ENCODE peak calls at places on chromosomes 12 and 14, in five cellular contexts. K is RPMI8226; Q is stimulated activated CD8-positive, alpha-beta memory T cell treated with anti-CD3 and anti-CD28 coated beads, Interleukin-12 subunit alpha, Interleukin-12 subunit beta, amount 100 ng/mL, for 1 hour; V is right lobe of liver; M is activated gamma-delta T cell treated with anti-CD3 and anti-CD28 coated beads, Interleukin-2, amount 50 U/mL, for 16 hours. F is an unnamed sample.

GRCh38 chr14:92780444-92780843 is 13.7 kb upstream of the GOLGA5 start:
- DNase-seq in K (peak; percentile 50), Q (no peak), V (no peak), M (no peak), F (no peak)

GRCh38 chr14:69346710-69347109 is 51.4 kb downstream of the ERH start:
- DNase-seq in K (peak; percentile 15), Q (no peak), V (peak; percentile 56), M (no peak), F (peak; percentile 22)

GRCh38 chr12:34341362-34341733 is 319.1 kb downstream of the ALG10 start:
- DNase-seq in K (no peak), Q (no peak), V (no peak), M (no peak), F (no peak)

GRCh38 chr14:100027771-100028490 is 37.3 kb upstream of the EVL start:
- DNase-seq in K (no peak), Q (no peak), V (no peak), M (no peak), F (no peak)

GRCh38 chr14:102323102-102323501 is 3.6 kb downstream of the ZNF839 start:
- DNase-seq in K (peak; percentile 38), Q (no peak), V (peak; percentile 81), M (no peak), F (peak; percentile 34)

GRCh38 chr14:32077081-32078029 is at the start of gene ARHGAP5:
- DNase-seq in K (peak; percentile 38), Q (peak; percentile 51), V (no peak), M (peak; percentile 9), F (peak; percentile 73)

GRCh38 chr14:58871972-58872530 is 234.3 kb downstream of the DACT1 start:
- DNase-seq in K (no peak), Q (no peak), V (no peak), M (no peak), F (no peak)

GRCh38 chr12:56957229-56958052 is at the start of gene RDH16:
- DNase-seq in K (no peak), Q (no peak), V (peak; percentile 78), M (no peak), F (no peak)

GRCh38 chr14:50844397-50844796 is 13.4 kb upstream of the NIN start:
- DNase-seq in K (no peak), Q (no peak), V (no peak), M (no peak), F (no peak)

GRCh38 chr12:108190529-108190928 is 61.4 kb downstream of the WSCD2 start:
- DNase-seq in K (no peak), Q (no peak), V (no peak), M (no peak), F (no peak)

GRCh38 chr12:12684375-12685106 is 11.4 kb downstream of the GPR19 start:
- DNase-seq in K (peak; percentile 43), Q (no peak), V (no peak), M (no peak), F (peak; percentile 27)

GRCh38 chr14:105493921-105494605 is 3.0 kb downstream of the TEDC1 start:
- DNase-seq in K (no peak), Q (no peak), V (no peak), M (no peak), F (no peak)

GRCh38 chr14:65482769-65483438 is 70.4 kb downstream of the FUT8 start:
- DNase-seq in K (no peak), Q (no peak), V (no peak), M (no peak), F (peak; percentile 71)

F was measured in OCI-M1.